ENCODE peak calls at places on chromosomes 3 and 15, in five cellular contexts. L is NCI-H1092 treated with DMSO at 0.1 percent for 48 hours, G is posterior cingulate gyrus, P is activated T-cell treated with anti-CD3 and anti-CD28 coated beads for 1 hour, D is EH. O is an unnamed sample.

GRCh38 chr15:33190539-33190938 is 4.0 kb downstream of the FMN1 start:
- DNase-seq in L (no peak), G (no peak), P (no peak), D (no peak), O (no peak)

GRCh38 chr3:71168043-71168720 is 415.3 kb downstream of the FOXP1 start:
- DNase-seq in L (no peak), G (no peak), P (no peak), D (peak), O (no peak)

GRCh38 chr3:71066849-71067261 is 516.7 kb downstream of the FOXP1 start:
- DNase-seq in L (no peak), G (no peak), P (no peak), D (peak), O (no peak)

GRCh38 chr3:37700849-37701248 is 160.8 kb upstream of the CTDSPL start:
- DNase-seq in L (no peak), G (no peak), P (no peak), D (peak), O (no peak)

GRCh38 chr3:184227481-184227935 is 1.9 kb upstream of the VWA5B2 start:
- DNase-seq in L (no peak), G (no peak), P (peak), D (peak), O (no peak)

GRCh38 chr3:172098698-172099494 is 59.5 kb downstream of the FNDC3B start:
- DNase-seq in L (peak), G (no peak), P (no peak), D (no peak), O (no peak)

GRCh38 chr3:17770682-17771081 is 28.3 kb upstream of the TBC1D5 start:
- DNase-seq in L (no peak), G (no peak), P (no peak), D (no peak), O (no peak)

GRCh38 chr3:50516048-50516871 is 12.8 kb upstream of the CACNA2D2 start:
- DNase-seq in L (peak), G (no peak), P (no peak), D (no peak), O (no peak)

GRCh38 chr3:53941174-53941573 is 49.5 kb upstream of the SELENOK start:
- DNase-seq in L (no peak), G (no peak), P (no peak), D (peak), O (no peak)

GRCh38 chr15:68418611-68419161 is 13.3 kb downstream of the ITGA11 start:
- DNase-seq in L (no peak), G (no peak), P (no peak), D (peak), O (no peak)

GRCh38 chr3:81726132-81726531 is 35.3 kb downstream of the GBE1 start:
- DNase-seq in L (no peak), G (no peak), P (no peak), D (peak), O (no peak)

GRCh38 chr15:92611995-92612745 is 43.4 kb downstream of the FAM174B start:
- DNase-seq in L (peak), G (no peak), P (no peak), D (peak), O (no peak)

GRCh38 chr3:19146685-19147650 is 1.3 kb upstream of the KCNH8 start:
- DNase-seq in L (peak), G (peak), P (peak), D (peak), O (no peak)

O was measured in CMK.